ENCODE peak calls at places on chromosome 17, in six cellular contexts. S is endothelial cell of umbilical vein, L is heart left ventricle, U is AG04450, Y is osteoblast, K is HFF-Myc. E is an unnamed sample.

GRCh38 chr17:76584427-76585047 is 1.1 kb downstream of the ST6GALNAC2 start:
- DNase-seq in S (no peak), L (no peak), U (no peak), Y (peak; percentile 37), K (no peak), E (no peak)

GRCh38 chr17:63399856-63400255 is 46.2 kb downstream of the CYB561 start:
- DNase-seq in S (no peak), L (peak; percentile 89), U (no peak), Y (peak; percentile 63), K (peak; percentile 38), E (no peak)

GRCh38 chr17:49297141-49297540 is 64.9 kb downstream of the ZNF652 start:
- DNase-seq in S (no peak), L (no peak), U (no peak), Y (no peak), K (no peak), E (no peak)

GRCh38 chr17:12680407-12680897 is 14.8 kb downstream of the MYOCD start:
- DNase-seq in S (no peak), L (no peak), U (no peak), Y (no peak), K (no peak), E (no peak)

GRCh38 chr17:82047379-82047778 is 4.2 kb downstream of the RFNG start:
- DNase-seq in S (no peak), L (peak; percentile 16), U (no peak), Y (no peak), K (no peak), E (no peak)

GRCh38 chr17:73998246-73999220 is 204.9 kb upstream of the RPL38 start:
- DNase-seq in S (no peak), L (peak; percentile 46), U (no peak), Y (no peak), K (no peak), E (no peak)

GRCh38 chr17:76529643-76530488 is 7.6 kb downstream of the CYGB start:
- DNase-seq in S (peak; percentile 30), L (peak; percentile 95), U (no peak), Y (peak; percentile 94), K (peak; percentile 75), E (no peak)

GRCh38 chr17:2865228-2865627 is 69.0 kb downstream of the RAP1GAP2 start:
- DNase-seq in S (no peak), L (no peak), U (no peak), Y (peak; percentile 35), K (no peak), E (no peak)

GRCh38 chr17:40458001-40458791 is 14.9 kb downstream of the IGFBP4 start:
- DNase-seq in S (no peak), L (peak; percentile 73), U (peak; percentile 67), Y (peak; percentile 97), K (peak; percentile 93), E (no peak)

GRCh38 chr17:14011740-14012405 is 57.4 kb upstream of the COX10 start:
- DNase-seq in S (no peak), L (peak; percentile 47), U (no peak), Y (no peak), K (no peak), E (no peak)

GRCh38 chr17:2371183-2372130 is 29.4 kb downstream of the MNT start:
- DNase-seq in S (no peak), L (no peak), U (no peak), Y (peak; percentile 90), K (no peak), E (peak; percentile 94)

GRCh38 chr17:64097196-64097936 is 32.6 kb downstream of the ERN1 start:
- DNase-seq in S (peak; percentile 97), L (no peak), U (no peak), Y (peak; percentile 53), K (no peak), E (no peak)

GRCh38 chr17:76131061-76131691 is 9.9 kb downstream of the FOXJ1 start:
- DNase-seq in S (no peak), L (no peak), U (no peak), Y (peak; percentile 77), K (no peak), E (no peak)

GRCh38 chr17:66724581-66725341 is 110.2 kb upstream of the CACNG5 start:
- DNase-seq in S (peak; percentile 68), L (no peak), U (no peak), Y (peak; percentile 85), K (no peak), E (no peak)

GRCh38 chr17:2854662-2855061 is 58.4 kb downstream of the RAP1GAP2 start:
- DNase-seq in S (no peak), L (peak; percentile 73), U (no peak), Y (peak; percentile 64), K (no peak), E (no peak)

GRCh38 chr17:55645361-55645760 is 77.3 kb downstream of the TMEM100 start:
- DNase-seq in S (no peak), L (no peak), U (no peak), Y (no peak), K (no peak), E (no peak)

GRCh38 chr17:55642741-55643140 is 79.9 kb downstream of the TMEM100 start:
- DNase-seq in S (no peak), L (no peak), U (no peak), Y (no peak), K (no peak), E (no peak)

GRCh38 chr17:55639096-55639495 is 83.6 kb downstream of the TMEM100 start:
- DNase-seq in S (no peak), L (no peak), U (no peak), Y (no peak), K (no peak), E (no peak)

GRCh38 chr17:55644346-55644745 is 78.3 kb downstream of the TMEM100 start:
- DNase-seq in S (no peak), L (no peak), U (no peak), Y (no peak), K (no peak), E (no peak)

GRCh38 chr17:55641559-55642160 is 81.0 kb downstream of the TMEM100 start:
- DNase-seq in S (peak; percentile 77), L (peak; percentile 74), U (peak; percentile 48), Y (no peak), K (peak; percentile 32), E (no peak)
- TF ChIP-seq CTCF in S (peak; percentile 56), L (peak; percentile 71), U (peak; percentile 80), Y (peak; percentile 81), K (peak; percentile 77), E (peak; percentile 59)

DNA sequence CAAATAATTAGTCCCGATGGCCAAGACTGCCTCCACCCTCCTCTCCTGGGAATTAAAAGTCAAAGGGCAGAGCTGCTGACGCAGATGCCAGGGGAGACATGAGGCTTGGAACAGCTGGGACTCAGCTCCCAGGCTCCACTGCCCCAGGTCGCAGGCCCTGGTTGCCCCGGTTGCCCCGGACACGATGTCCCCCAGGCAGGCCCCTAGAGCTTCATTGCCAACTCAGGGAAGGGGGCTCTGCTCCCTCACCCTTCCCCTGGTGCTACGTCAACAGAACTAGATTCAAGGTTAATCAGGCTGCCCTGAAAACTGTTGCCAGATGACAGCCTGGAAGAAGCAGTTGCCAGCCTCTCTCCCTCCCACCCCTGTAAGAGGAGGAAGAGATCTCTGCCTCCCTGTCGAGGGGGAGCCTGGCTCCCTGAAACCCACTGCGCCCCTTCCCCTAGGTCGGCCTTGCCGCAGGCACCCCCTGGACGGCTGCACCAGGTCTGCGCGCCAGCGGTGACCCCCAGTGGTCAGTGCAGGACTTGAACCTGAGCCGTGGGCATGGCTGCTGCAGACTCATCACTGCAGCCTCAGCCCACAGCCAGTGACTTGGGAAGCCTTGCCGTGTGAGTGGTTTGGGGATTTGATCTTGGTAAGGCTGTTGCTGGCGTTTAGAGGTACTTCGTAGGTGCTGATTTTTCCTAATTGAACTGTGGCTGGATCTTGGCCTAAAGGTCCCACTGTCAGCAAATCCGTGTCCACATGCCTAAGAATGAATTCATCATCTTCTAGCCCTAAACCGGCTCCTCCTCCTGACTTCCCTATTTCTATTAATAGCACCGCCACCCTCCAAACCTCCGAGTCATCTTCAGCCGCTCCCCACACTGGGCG is 84.1 kb upstream of the TOB1 start:
- DNase-seq in S (peak; percentile 58), L (peak; percentile 87), U (peak; percentile 37), Y (peak; percentile 98), K (peak; percentile 62), E (peak; percentile 92)
- TF ChIP-seq CTCF in S (peak; percentile 61), L (peak; percentile 87), U (peak; percentile 68), Y (peak; percentile 67), K (peak; percentile 66), E (peak; percentile 88)

DNA sequence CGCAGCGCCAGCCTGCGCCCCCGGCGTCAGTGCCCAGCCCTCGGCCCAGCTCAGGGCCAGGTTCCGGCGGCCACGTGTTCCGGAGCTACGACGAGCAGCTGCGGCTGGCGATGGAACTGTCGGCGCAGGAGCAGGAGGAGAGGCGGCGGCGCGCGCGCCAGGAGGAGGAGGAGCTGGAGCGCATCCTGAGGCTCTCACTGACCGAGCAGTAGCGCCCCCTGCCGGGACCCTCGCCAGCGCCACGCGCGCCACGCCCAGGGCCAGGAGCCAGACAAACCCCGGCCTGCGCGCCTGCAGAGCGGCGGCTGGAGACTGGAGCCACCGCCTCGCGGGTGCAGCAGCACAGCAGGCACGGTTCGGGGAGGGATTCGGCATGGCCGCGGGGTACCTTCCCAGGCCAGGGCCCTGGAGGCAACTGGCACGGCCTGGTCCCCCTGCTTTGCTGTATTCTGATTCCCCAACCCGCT is 9.3 kb downstream of the CORO6 start:
- DNase-seq in S (peak; percentile 90), L (peak; percentile 96), U (no peak), Y (peak; percentile 99), K (no peak), E (no peak)
- TF ChIP-seq CTCF in S (peak; percentile 96), L (peak; percentile 97), U (peak; percentile 58), Y (peak; percentile 63), K (peak; percentile 77), E (peak; percentile 76)

GRCh38 chr17:45316271-45317112 is at the start of gene MAP3K14:
- DNase-seq in S (peak; percentile 82), L (peak; percentile 86), U (no peak), Y (peak; percentile 87), K (no peak), E (peak; percentile 94)
- TF ChIP-seq CTCF in S (no peak), L (peak; percentile 28), U (peak; percentile 22), Y (peak; percentile 9), K (no peak), E (peak; percentile 56)

GRCh38 chr17:79897243-79898063 is 58.2 kb upstream of the CBX4 start:
- DNase-seq in S (no peak), L (no peak), U (no peak), Y (no peak), K (no peak), E (no peak)
- TF ChIP-seq CTCF in S (no peak), L (no peak), U (no peak), Y (no peak), K (no peak), E (no peak)